ENCODE peak calls at places on chromosomes 2 and 18, in four cellular contexts. One of them, this sample, is unnamed. For H3K4me1, the result is how much of the 10 kb centered on the place peaks cover.

GRCh38 chr18:29184654-29185053 is 1007.7 kb upstream of the CDH2 start:
- DNase-seq in A549: no peak
- DNase-seq in uterus: no peak
- DNase-seq in spleen: no peak
- DNase-seq in this sample: no peak

GRCh38 chr2:240498958-240499260 is 58.9 kb downstream of the ANKMY1 start:
- DNase-seq in A549: no peak
- DNase-seq in uterus: no peak
- DNase-seq in spleen: peak
- DNase-seq in this sample: no peak

GRCh38 chr2:71950256-71951066 is 197.2 kb downstream of the CYP26B1 start:
- DNase-seq in A549: no peak
- DNase-seq in uterus: peak
- DNase-seq in spleen: no peak
- DNase-seq in this sample: peak

GRCh38 chr18:46163941-46164499 is 59.8 kb downstream of the HAUS1 start:
- DNase-seq in A549: no peak
- DNase-seq in uterus: no peak
- DNase-seq in spleen: no peak
- DNase-seq in this sample: no peak

GRCh38 chr2:176986579-176986978 is 226.0 kb upstream of the HNRNPA3 start:
- DNase-seq in A549: no peak
- DNase-seq in uterus: no peak
- DNase-seq in spleen: no peak
- DNase-seq in this sample: no peak

GRCh38 chr18:36633961-36634412 is 194.8 kb downstream of the TPGS2 start:
- DNase-seq in A549: no peak
- DNase-seq in uterus: no peak
- DNase-seq in spleen: no peak
- DNase-seq in this sample: no peak

GRCh38 chr2:234950730-234951385 is 959 bp upstream of the SH3BP4 start:
- DNase-seq in A549: no peak
- DNase-seq in uterus: no peak
- DNase-seq in spleen: peak
- DNase-seq in this sample: no peak

GRCh38 chr18:80009661-80010550 is 21.5 kb upstream of the TXNL4A start:
- DNase-seq in A549: peak
- DNase-seq in uterus: peak
- DNase-seq in spleen: no peak
- DNase-seq in this sample: peak

GRCh38 chr2:190267302-190267701 is 52.3 kb downstream of the HIBCH start:
- DNase-seq in A549: peak
- DNase-seq in uterus: no peak
- DNase-seq in spleen: no peak
- DNase-seq in this sample: no peak

GRCh38 chr2:157421377-157421944 is 22.4 kb downstream of the CYTIP start:
- DNase-seq in A549: no peak
- DNase-seq in uterus: no peak
- DNase-seq in spleen: no peak
- DNase-seq in this sample: no peak

GRCh38 chr2:69766014-69766413 is 24.1 kb downstream of the ANXA4 start:
- DNase-seq in A549: no peak
- DNase-seq in uterus: no peak
- DNase-seq in spleen: no peak
- DNase-seq in this sample: no peak
- H3K4me1 ChIP-seq in A549: half or more
- H3K4me1 ChIP-seq in uterus: under half
- H3K4me1 ChIP-seq in spleen: half or more
- H3K4me1 ChIP-seq in this sample: under half

DNA sequence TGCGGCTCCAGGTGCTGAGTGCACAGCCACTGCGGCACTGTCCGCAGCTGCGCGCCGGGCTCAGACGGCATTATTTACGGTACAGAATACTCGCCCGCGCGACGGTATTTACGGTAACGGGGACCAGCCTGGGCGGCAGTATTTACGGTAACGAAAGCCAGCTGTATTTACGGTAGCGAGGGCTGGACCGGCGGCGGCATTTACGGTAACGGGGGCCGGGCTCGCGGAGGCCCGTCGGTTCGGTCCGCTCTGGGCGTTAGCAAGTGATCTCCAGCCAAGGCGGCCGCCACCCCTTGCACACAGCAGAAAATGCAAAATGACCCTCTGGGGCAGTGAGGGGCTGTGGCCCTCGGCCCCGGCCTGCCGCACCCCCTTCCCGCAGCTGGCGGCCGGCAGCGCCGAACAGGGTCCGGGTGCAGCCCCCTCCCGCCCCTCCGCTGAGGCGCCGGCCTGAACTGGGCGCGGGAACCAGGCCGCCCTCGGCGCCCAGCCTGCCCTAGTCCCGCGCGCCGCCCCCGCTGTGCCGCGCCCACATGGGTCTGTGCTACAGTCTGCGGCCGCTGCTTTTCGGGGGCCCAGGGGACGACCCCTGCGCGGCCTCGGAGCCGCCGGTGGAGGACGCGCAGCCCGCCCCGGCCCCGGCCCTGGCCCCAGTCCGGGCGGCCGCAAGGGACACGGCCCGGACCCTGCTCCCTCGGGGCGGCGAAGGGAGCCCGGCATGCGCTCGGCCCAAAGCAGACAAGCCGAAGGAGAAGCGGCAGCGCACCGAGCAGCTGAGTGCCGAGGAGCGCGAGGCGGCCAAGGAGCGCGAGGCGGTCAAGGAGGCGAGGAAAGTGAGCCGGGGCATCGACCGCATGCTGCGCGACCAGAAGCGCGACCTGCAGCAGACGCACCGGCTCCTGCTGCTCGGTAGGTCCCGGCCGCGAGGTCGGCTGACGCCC is at the start of gene GNAL:
- DNase-seq in A549: peak
- DNase-seq in uterus: peak
- DNase-seq in spleen: peak
- DNase-seq in this sample: peak
- TF ChIP-seq POLR2A in A549: no peak
- TF ChIP-seq POLR2A in uterus: no peak
- TF ChIP-seq POLR2A in spleen: no peak
- TF ChIP-seq POLR2A in this sample: no peak

DNA sequence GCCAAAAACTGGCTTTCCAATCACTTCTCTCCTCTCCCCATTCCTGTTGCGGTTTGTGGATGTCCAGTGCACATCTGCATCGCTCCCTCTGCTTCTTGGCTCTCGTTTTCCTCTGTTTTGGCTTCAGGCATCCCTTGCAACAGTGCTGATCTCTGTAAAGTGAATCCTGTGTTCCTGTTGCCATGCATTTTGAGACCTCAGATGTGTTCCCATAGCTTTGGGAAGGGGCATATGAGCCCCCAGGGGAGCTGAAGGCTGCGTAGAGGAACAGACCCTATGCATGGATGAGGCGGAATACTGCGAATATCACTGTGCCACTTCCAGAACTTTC is 168.4 kb upstream of the HAAO start:
- DNase-seq in A549: no peak
- DNase-seq in uterus: no peak
- DNase-seq in spleen: no peak
- DNase-seq in this sample: peak
- H3K4me1 ChIP-seq in A549: under half
- H3K4me1 ChIP-seq in uterus: under half
- H3K4me1 ChIP-seq in spleen: half or more
- H3K4me1 ChIP-seq in this sample: under half

DNA sequence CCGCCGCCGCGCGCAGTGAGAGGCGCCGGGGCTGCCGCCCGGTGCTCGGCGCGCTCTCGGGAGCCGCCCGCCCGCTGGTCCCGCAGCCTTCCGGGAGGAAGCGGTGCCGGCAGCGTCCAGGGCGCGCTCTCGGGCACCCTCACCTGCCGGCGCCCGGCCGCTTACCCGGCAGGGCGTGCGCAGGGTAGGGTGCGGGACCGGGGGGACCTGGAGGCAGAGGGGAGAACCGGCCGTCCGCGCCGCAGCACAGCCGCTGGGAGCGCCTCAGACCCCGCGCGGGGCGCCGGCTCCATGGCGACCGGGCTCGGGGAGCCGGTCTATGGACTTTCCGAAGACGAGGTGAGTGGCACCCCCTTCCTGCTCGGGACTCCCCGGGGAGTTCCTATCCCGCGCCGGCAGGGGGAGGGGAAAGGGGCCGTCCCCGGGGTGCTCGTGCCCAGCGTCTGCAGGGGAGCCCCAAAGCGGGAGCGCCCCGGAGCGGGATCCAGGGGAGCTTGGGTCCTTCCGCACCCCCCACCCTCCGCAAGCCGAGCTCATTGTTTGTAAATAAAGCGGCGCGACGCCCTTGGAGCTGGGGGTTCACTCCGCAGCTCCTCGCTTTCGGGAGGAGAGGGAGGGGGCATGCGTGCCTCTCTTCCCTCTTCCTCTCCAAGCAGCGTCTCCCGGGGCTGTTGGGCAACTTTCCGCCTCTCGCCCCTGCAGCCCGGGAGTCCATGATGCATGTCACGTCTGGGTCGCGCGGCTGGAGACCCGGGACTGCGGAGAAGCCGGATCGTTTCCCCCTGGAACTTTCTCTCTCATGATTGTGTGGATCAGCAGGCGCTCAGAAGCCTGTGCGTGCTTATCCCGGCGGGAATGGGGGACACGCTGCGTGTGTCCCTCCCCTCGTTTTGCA is 591 bp downstream of the NEDD4L start:
- DNase-seq in A549: peak
- DNase-seq in uterus: peak
- DNase-seq in spleen: peak
- DNase-seq in this sample: peak
- TF ChIP-seq POLR2A in A549: no peak
- TF ChIP-seq POLR2A in uterus: no peak
- TF ChIP-seq POLR2A in spleen: no peak
- TF ChIP-seq POLR2A in this sample: no peak

DNA sequence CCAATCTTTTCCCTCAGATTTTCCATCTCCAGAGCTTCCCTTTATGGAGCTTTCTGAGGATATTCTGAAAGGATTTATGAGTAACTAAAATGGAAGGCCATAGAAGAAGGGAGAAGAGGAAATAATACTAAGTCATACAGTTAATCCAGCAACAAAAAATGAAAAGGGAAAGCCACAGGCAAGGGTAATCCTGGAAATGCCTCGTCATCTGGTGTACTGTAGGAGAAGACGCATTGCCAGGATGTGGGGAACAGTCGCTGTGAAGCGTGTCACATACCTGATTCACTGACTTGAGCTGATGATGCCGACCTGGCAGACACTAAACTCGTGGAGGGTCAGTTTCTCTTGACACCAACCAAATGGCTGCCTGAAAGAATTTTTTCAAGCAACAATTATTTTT is 34.7 kb upstream of the ALPP start:
- DNase-seq in A549: no peak
- DNase-seq in uterus: no peak
- DNase-seq in spleen: peak
- DNase-seq in this sample: no peak
- H3K4me1 ChIP-seq in A549: under half
- H3K4me1 ChIP-seq in uterus: under half
- H3K4me1 ChIP-seq in spleen: under half
- H3K4me1 ChIP-seq in this sample: under half

GRCh38 chr2:223837290-223838061 is at the start of gene AP1S3:
- DNase-seq in A549: peak
- DNase-seq in uterus: peak
- DNase-seq in spleen: peak
- DNase-seq in this sample: peak
- TF ChIP-seq POLR2A in A549: peak
- TF ChIP-seq POLR2A in uterus: no peak
- TF ChIP-seq POLR2A in spleen: no peak
- TF ChIP-seq POLR2A in this sample: no peak

GRCh38 chr2:30255026-30255425 is 23.7 kb downstream of the LBH start:
- DNase-seq in A549: no peak
- DNase-seq in uterus: no peak
- DNase-seq in spleen: peak
- DNase-seq in this sample: no peak
- H3K4me1 ChIP-seq in A549: half or more
- H3K4me1 ChIP-seq in uterus: under half
- H3K4me1 ChIP-seq in spleen: half or more
- H3K4me1 ChIP-seq in this sample: half or more

This sample was measured in heart left ventricle.